ENCODE peak calls at places on chromosome 13, in eight cellular contexts. K is GM23248; U is astrocyte; E is CD4-positive, CD25-positive, alpha-beta regulatory T cell; Q is H9; X is heart left ventricle; O is stomach; J is aorta. B is an unnamed sample. For H3K4me1, the result is how much of the 10 kb centered on the place peaks cover.

GRCh38 chr13:37074703-37075102 is 15.2 kb upstream of the SUPT20H start:
- DNase-seq in K (peak), U (peak), E (peak), Q (no peak), X (no peak), O (no peak), J (no peak), B (no peak)

GRCh38 chr13:111323950-111324651 is 3.7 kb downstream of the TEX29 start:
- DNase-seq in K (peak), U (no peak), E (no peak), Q (peak), X (no peak), O (peak), J (peak), B (no peak)

GRCh38 chr13:52968074-52968700 is 60.4 kb upstream of the OLFM4 start:
- DNase-seq in K (peak), U (peak), E (peak), Q (peak), X (peak), O (peak), J (peak), B (peak)

GRCh38 chr13:67769063-67769986 is 539.2 kb upstream of the PCDH9 start:
- DNase-seq in K (no peak), U (no peak), E (no peak), Q (no peak), X (no peak), O (no peak), J (no peak), B (no peak)

GRCh38 chr13:51579676-51580075 is 4.6 kb upstream of the WDFY2 start:
- DNase-seq in K (peak), U (no peak), E (no peak), Q (no peak), X (no peak), O (no peak), J (no peak), B (no peak)

GRCh38 chr13:36343766-36344165 is 2.4 kb downstream of the SPART start:
- DNase-seq in K (no peak), U (no peak), E (no peak), Q (no peak), X (no peak), O (no peak), J (no peak), B (no peak)

GRCh38 chr13:99796175-99796819 is 175.3 kb downstream of the ZIC5 start:
- DNase-seq in K (peak), U (peak), E (no peak), Q (peak), X (no peak), O (no peak), J (no peak), B (peak)

GRCh38 chr13:98664047-98664446 is 87.1 kb upstream of the STK24 start:
- DNase-seq in K (peak), U (peak), E (no peak), Q (no peak), X (no peak), O (no peak), J (no peak), B (no peak)

GRCh38 chr13:98965325-98965724 is 12.5 kb downstream of the DOCK9 start:
- DNase-seq in K (no peak), U (no peak), E (no peak), Q (no peak), X (no peak), O (no peak), J (no peak), B (no peak)

GRCh38 chr13:110496281-110496680 is 65.2 kb downstream of the RAB20 start:
- DNase-seq in K (no peak), U (no peak), E (no peak), Q (no peak), X (no peak), O (no peak), J (no peak), B (no peak)

GRCh38 chr13:111322001-111322915 is 1.8 kb downstream of the TEX29 start:
- DNase-seq in K (no peak), U (no peak), E (no peak), Q (peak), X (no peak), O (peak), J (peak), B (no peak)

GRCh38 chr13:52677823-52678222 is 25.2 kb downstream of the SUGT1 start:
- DNase-seq in K (no peak), U (no peak), E (no peak), Q (no peak), X (no peak), O (no peak), J (no peak), B (no peak)

GRCh38 chr13:34738251-34739170 is 203.6 kb upstream of the NBEA start:
- DNase-seq in K (no peak), U (no peak), E (no peak), Q (no peak), X (no peak), O (no peak), J (no peak), B (no peak)

GRCh38 chr13:111393221-111393790 is 72.9 kb downstream of the TEX29 start:
- DNase-seq in K (no peak), U (no peak), E (no peak), Q (no peak), X (peak), O (peak), J (peak), B (no peak)

GRCh38 chr13:53242015-53242414 is 213.4 kb downstream of the OLFM4 start:
- DNase-seq in K (no peak), U (no peak), E (no peak), Q (no peak), X (no peak), O (no peak), J (no peak), B (no peak)

GRCh38 chr13:112893570-112894422 is 75.2 kb upstream of the MCF2L start:
- DNase-seq in K (peak), U (no peak), E (peak), Q (peak), X (no peak), O (peak), J (no peak), B (peak)

GRCh38 chr13:47326061-47326460 is 429.2 kb upstream of the HTR2A start:
- DNase-seq in K (peak), U (peak), E (no peak), Q (no peak), X (no peak), O (no peak), J (no peak), B (no peak)

GRCh38 chr13:37109080-37109678 is 3.7 kb upstream of the CSNK1A1L start:
- DNase-seq in K (peak), U (peak), E (no peak), Q (no peak), X (no peak), O (no peak), J (no peak), B (no peak)

GRCh38 chr13:20719783-20720182 is 16.3 kb downstream of the IL17D start:
- DNase-seq in K (no peak), U (no peak), E (no peak), Q (no peak), X (no peak), O (no peak), J (no peak), B (no peak)

GRCh38 chr13:97255515-97255999 is 33.4 kb downstream of the MBNL2 start:
- DNase-seq in K (no peak), U (no peak), E (no peak), Q (no peak), X (no peak), O (no peak), J (no peak), B (no peak)

GRCh38 chr13:97256343-97256783 is 34.2 kb downstream of the MBNL2 start:
- DNase-seq in K (peak), U (peak), E (no peak), Q (no peak), X (no peak), O (no peak), J (no peak), B (peak)

GRCh38 chr13:97252735-97253134 is 30.6 kb downstream of the MBNL2 start:
- DNase-seq in K (no peak), U (no peak), E (no peak), Q (no peak), X (no peak), O (no peak), J (no peak), B (no peak)

GRCh38 chr13:97254809-97255208 is 32.7 kb downstream of the MBNL2 start:
- DNase-seq in K (peak), U (peak), E (no peak), Q (no peak), X (no peak), O (no peak), J (no peak), B (no peak)

GRCh38 chr13:97253581-97254293 is 31.6 kb downstream of the MBNL2 start:
- DNase-seq in K (no peak), U (no peak), E (no peak), Q (no peak), X (no peak), O (no peak), J (no peak), B (no peak)
- H3K4me1 ChIP-seq in K (half or more), U (half or more), E (under half), Q (under half), X (half or more), O (half or more), J (under half), B (half or more)

GRCh38 chr13:106752584-106753202 is 184.8 kb upstream of the ARGLU1 start:
- DNase-seq in K (no peak), U (no peak), E (no peak), Q (no peak), X (no peak), O (no peak), J (no peak), B (no peak)

GRCh38 chr13:106753241-106753640 is 185.3 kb upstream of the ARGLU1 start:
- DNase-seq in K (no peak), U (no peak), E (no peak), Q (no peak), X (peak), O (no peak), J (no peak), B (no peak)

GRCh38 chr13:106755542-106755941 is 187.6 kb upstream of the ARGLU1 start:
- DNase-seq in K (no peak), U (no peak), E (no peak), Q (no peak), X (no peak), O (no peak), J (no peak), B (no peak)

GRCh38 chr13:106756446-106756845 is 188.5 kb upstream of the ARGLU1 start:
- DNase-seq in K (no peak), U (no peak), E (no peak), Q (peak), X (peak), O (no peak), J (no peak), B (no peak)
- H3K27ac ChIP-seq in K (no peak), U (no peak), E (no peak), Q (no peak), X (peak), O (no peak), J (no peak), B (no peak)

GRCh38 chr13:94657167-94657566 is 55.2 kb downstream of the SOX21 start:
- DNase-seq in K (peak), U (peak), E (no peak), Q (no peak), X (no peak), O (no peak), J (no peak), B (no peak)

GRCh38 chr13:94661396-94661795 is 50.9 kb downstream of the SOX21 start:
- DNase-seq in K (no peak), U (no peak), E (no peak), Q (no peak), X (no peak), O (no peak), J (no peak), B (no peak)

GRCh38 chr13:94660695-94661324 is 51.5 kb downstream of the SOX21 start:
- DNase-seq in K (peak), U (peak), E (peak), Q (no peak), X (no peak), O (no peak), J (no peak), B (no peak)

GRCh38 chr13:94658926-94659649 is 53.3 kb downstream of the SOX21 start:
- DNase-seq in K (peak), U (no peak), E (no peak), Q (no peak), X (no peak), O (no peak), J (no peak), B (no peak)

DNA sequence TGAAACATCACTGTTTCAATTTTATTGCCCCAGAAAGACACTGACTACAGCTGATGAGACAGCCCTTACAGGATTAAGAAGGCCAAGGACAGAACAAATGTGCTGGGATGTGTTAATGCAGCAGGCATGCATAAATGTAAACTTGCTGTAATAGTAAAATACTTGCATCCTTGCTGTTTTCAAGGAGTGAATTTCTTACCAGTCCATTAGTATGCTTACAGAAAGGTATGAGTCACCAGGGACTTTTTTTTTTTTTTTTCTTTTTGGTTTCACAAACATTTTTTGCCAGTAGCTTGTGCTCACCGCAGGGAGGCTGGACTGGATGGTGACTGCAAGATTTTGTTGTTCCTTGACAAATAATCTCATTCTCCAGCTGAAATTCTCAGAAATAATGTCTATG is 55.1 kb downstream of the GPR180 start:
- DNase-seq in K (peak), U (peak), E (no peak), Q (no peak), X (no peak), O (no peak), J (no peak), B (no peak)
- H3K4me1 ChIP-seq in K (under half), U (under half), E (under half), Q (under half), X (under half), O (under half), J (under half), B (under half)

DNA sequence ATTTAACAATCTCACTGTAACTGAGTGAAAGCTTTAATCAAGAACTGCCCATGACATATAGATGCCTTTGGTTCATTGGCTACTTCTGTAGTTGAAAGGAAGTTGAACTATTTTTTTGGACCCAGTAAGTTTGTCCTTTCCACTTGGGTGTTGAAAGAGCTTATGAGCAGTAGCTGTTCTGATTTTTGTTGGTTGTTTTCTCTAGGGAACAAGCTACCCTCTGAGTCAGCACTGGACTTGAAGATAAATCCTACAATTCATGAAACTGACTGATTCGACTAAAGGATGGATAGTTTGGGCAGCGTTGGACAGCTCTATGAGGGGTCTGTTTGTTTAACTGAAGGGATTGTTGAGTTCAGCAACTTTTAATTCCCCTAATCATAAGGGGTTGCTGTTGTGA is 101.0 kb downstream of the PAN3 start:
- DNase-seq in K (peak), U (no peak), E (no peak), Q (no peak), X (no peak), O (no peak), J (no peak), B (no peak)
- H3K27ac ChIP-seq in K (no peak), U (no peak), E (no peak), Q (peak), X (no peak), O (no peak), J (no peak), B (no peak)

DNA sequence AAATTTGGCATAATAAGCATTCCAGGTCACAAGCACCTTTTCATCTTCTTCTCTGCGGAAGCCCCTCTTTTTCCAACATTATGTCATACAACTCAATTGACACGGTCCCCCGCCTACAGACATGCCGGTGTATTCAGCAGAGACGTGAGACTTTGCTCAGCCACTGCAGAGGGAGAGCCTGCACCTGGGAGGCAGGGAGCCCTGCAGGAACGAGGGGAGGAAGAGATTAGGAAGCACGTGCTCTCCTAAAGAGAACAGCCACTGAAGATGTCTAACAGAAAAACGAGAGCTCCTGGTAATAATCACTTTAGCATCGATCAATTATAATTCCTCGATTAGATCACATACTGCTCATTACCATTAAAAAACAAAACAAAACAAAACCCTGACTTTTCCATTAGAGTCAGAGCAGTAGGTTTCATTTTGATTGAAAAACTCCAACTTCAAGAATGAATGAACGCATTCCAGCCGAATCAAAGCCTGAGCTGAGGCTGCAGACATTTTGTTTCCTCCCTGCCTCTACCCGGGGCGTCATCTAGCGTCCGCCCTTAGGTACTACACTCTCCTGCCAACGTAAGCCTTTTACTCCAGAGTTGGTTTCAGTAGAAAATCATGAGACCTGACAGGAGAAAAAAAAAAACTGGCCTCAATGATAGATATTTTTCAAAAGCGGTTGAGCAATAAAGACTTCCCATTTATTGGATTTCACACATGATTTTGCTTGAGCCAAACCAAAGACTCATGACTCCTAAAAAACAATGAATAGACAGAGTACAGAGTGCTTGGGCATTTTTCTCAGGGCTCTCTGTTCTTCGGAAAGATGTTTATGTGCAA is 194.5 kb downstream of the KATNAL1 start:
- DNase-seq in K (peak), U (peak), E (peak), Q (peak), X (peak), O (peak), J (peak), B (peak)
- H3K4me1 ChIP-seq in K (under half), U (under half), E (under half), Q (under half), X (under half), O (under half), J (under half), B (under half)

GRCh38 chr13:61901946-61902541 is 486.4 kb upstream of the PCDH20 start:
- DNase-seq in K (no peak), U (no peak), E (no peak), Q (no peak), X (no peak), O (no peak), J (no peak), B (no peak)

GRCh38 chr13:61905054-61905453 is 489.4 kb upstream of the PCDH20 start:
- DNase-seq in K (no peak), U (no peak), E (no peak), Q (no peak), X (no peak), O (no peak), J (no peak), B (no peak)

GRCh38 chr13:61898207-61898606 is 482.6 kb upstream of the PCDH20 start:
- DNase-seq in K (no peak), U (no peak), E (no peak), Q (no peak), X (no peak), O (no peak), J (no peak), B (no peak)

GRCh38 chr13:61900033-61900432 is 484.4 kb upstream of the PCDH20 start:
- DNase-seq in K (no peak), U (no peak), E (no peak), Q (no peak), X (no peak), O (no peak), J (no peak), B (no peak)
- H3K27ac ChIP-seq in K (no peak), U (no peak), E (no peak), Q (no peak), X (no peak), O (no peak), J (no peak), B (no peak)

DNA sequence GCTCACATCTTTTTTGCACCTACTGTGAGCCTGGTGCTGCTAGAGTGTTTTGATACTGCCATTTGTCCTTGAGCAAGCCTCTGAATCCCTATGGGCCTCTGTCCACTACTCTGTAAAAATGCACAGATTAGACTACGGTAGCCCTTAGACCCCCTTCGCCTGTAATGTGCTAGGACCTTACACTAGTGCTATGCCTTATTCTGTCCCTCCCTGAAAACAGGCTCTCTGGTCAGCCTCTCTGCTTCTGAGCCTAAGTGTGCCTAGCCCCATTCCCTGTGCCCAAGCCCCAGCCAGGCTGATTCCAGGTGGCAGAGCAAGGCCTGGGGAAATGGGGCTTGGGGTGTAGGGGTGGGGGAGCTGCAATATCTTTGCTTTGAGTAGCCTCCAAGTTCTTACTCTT is 10.7 kb downstream of the HMGB1 start:
- DNase-seq in K (no peak), U (no peak), E (no peak), Q (no peak), X (no peak), O (no peak), J (no peak), B (no peak)
- H3K4me1 ChIP-seq in K (under half), U (under half), E (under half), Q (under half), X (under half), O (under half), J (under half), B (under half)

GRCh38 chr13:30841161-30841560 is 64.9 kb upstream of the MEDAG start:
- DNase-seq in K (peak), U (no peak), E (no peak), Q (no peak), X (no peak), O (no peak), J (no peak), B (no peak)

GRCh38 chr13:30832845-30833332 is 73.2 kb upstream of the MEDAG start:
- DNase-seq in K (peak), U (peak), E (no peak), Q (peak), X (no peak), O (peak), J (peak), B (peak)

GRCh38 chr13:30840515-30840914 is 65.6 kb upstream of the MEDAG start:
- DNase-seq in K (no peak), U (no peak), E (no peak), Q (no peak), X (no peak), O (no peak), J (no peak), B (no peak)

GRCh38 chr13:30835442-30835841 is 70.6 kb upstream of the MEDAG start:
- DNase-seq in K (no peak), U (no peak), E (no peak), Q (no peak), X (no peak), O (no peak), J (no peak), B (no peak)

GRCh38 chr13:30837227-30838159 is 68.6 kb upstream of the MEDAG start:
- DNase-seq in K (no peak), U (no peak), E (no peak), Q (no peak), X (no peak), O (no peak), J (no peak), B (no peak)
- H3K27ac ChIP-seq in K (no peak), U (no peak), E (no peak), Q (no peak), X (no peak), O (no peak), J (no peak), B (no peak)